ENCODE peak calls at places on chromosomes 7 and 10, in eight cellular contexts. V is tibial nerve, W is IMR-90, P is lower leg skin, G is stomach, Y is A549, S is body of pancreas, H is spleen. E is an unnamed sample.

GRCh38 chr7:138204989-138205298 is 128.7 kb downstream of the AKR1D1 start:
- DNase-seq in V (no peak), W (no peak), P (no peak), G (no peak), Y (no peak), S (no peak), H (no peak), E (no peak)

GRCh38 chr7:37231613-37232012 is 217.1 kb downstream of the ELMO1 start:
- DNase-seq in V (no peak), W (no peak), P (no peak), G (no peak), Y (no peak), S (no peak), H (no peak), E (no peak)

GRCh38 chr10:43055991-43056567 is 20.8 kb upstream of the RET start:
- DNase-seq in V (no peak), W (no peak), P (no peak), G (no peak), Y (no peak), S (no peak), H (peak; percentile 41), E (no peak)

GRCh38 chr10:69344591-69345244 is 66.4 kb downstream of the HK1 start:
- DNase-seq in V (no peak), W (no peak), P (no peak), G (no peak), Y (no peak), S (no peak), H (peak; percentile 81), E (no peak)

GRCh38 chr7:69768986-69769595 is 170.8 kb downstream of the AUTS2 start:
- DNase-seq in V (no peak), W (no peak), P (no peak), G (no peak), Y (no peak), S (no peak), H (no peak), E (no peak)

GRCh38 chr7:143408686-143409551 is at the start of gene EPHA1:
- DNase-seq in V (no peak), W (no peak), P (no peak), G (peak; percentile 78), Y (no peak), S (peak; percentile 81), H (no peak), E (no peak)

GRCh38 chr7:65239707-65240352 is 133.8 kb upstream of the ZNF92 start:
- DNase-seq in V (no peak), W (no peak), P (no peak), G (peak; percentile 52), Y (peak; percentile 59), S (peak; percentile 75), H (no peak), E (peak; percentile 49)

GRCh38 chr7:47361746-47362215 is 220.1 kb downstream of the TNS3 start:
- DNase-seq in V (no peak), W (peak; percentile 88), P (peak; percentile 74), G (peak; percentile 17), Y (no peak), S (no peak), H (peak; percentile 18), E (no peak)

GRCh38 chr7:29282819-29283414 is 88.3 kb downstream of the CHN2 start:
- DNase-seq in V (no peak), W (no peak), P (no peak), G (no peak), Y (no peak), S (no peak), H (no peak), E (no peak)

GRCh38 chr10:97399843-97400545 is 1.1 kb downstream of the RRP12 start:
- DNase-seq in V (no peak), W (peak; percentile 85), P (no peak), G (peak; percentile 43), Y (peak; percentile 75), S (peak; percentile 74), H (peak; percentile 83), E (peak; percentile 50)

GRCh38 chr7:16915405-16915804 is 33.6 kb upstream of the AGR3 start:
- DNase-seq in V (no peak), W (peak; percentile 91), P (peak; percentile 51), G (no peak), Y (no peak), S (no peak), H (no peak), E (no peak)

GRCh38 chr10:10053051-10053450 is 964.6 kb upstream of the CELF2 start:
- DNase-seq in V (no peak), W (no peak), P (no peak), G (no peak), Y (no peak), S (no peak), H (no peak), E (no peak)

GRCh38 chr10:95513941-95514392 is 47.2 kb downstream of the SORBS1 start:
- DNase-seq in V (no peak), W (peak; percentile 10), P (no peak), G (peak; percentile 65), Y (peak; percentile 37), S (peak; percentile 65), H (no peak), E (no peak)

GRCh38 chr10:61628875-61629513 is 33.7 kb upstream of the CABCOCO1 start:
- DNase-seq in V (no peak), W (peak; percentile 95), P (peak; percentile 19), G (no peak), Y (peak; percentile 88), S (no peak), H (no peak), E (no peak)

GRCh38 chr10:79491171-79491835 is 21.0 kb upstream of the EIF5AL1 start:
- DNase-seq in V (no peak), W (no peak), P (no peak), G (no peak), Y (no peak), S (no peak), H (no peak), E (no peak)
- TF ChIP-seq CTCF in V (no peak), W (no peak), P (no peak), G (no peak), Y (no peak), S (no peak), H (no peak), E (no peak)

GRCh38 chr10:125127110-125127509 is 33.3 kb downstream of the CTBP2 start:
- DNase-seq in V (no peak), W (no peak), P (no peak), G (no peak), Y (no peak), S (peak; percentile 3), H (peak; percentile 36), E (no peak)
- TF ChIP-seq POLR2A in V (no peak), W (no peak), P (no peak), G (no peak), Y (no peak), S (no peak), H (no peak), E (no peak)

GRCh38 chr10:25678666-25679065 is 255.4 kb upstream of the MYO3A start:
- DNase-seq in V (no peak), W (no peak), P (no peak), G (no peak), Y (no peak), S (no peak), H (no peak), E (no peak)
- H3K4me3 ChIP-seq in V (no peak overlapping the region), W (no peak overlapping the region), P (no peak overlapping the region), G (no peak overlapping the region), Y (no peak overlapping the region), S (no peak overlapping the region), H (no peak overlapping the region), E (no peak overlapping the region)

GRCh38 chr7:102319671-102320070 is 33.0 kb downstream of the SH2B2 start:
- DNase-seq in V (no peak), W (no peak), P (no peak), G (no peak), Y (no peak), S (no peak), H (peak; percentile 54), E (no peak)

GRCh38 chr7:102313997-102314780 is 27.5 kb downstream of the SH2B2 start:
- DNase-seq in V (no peak), W (no peak), P (no peak), G (no peak), Y (no peak), S (no peak), H (peak; percentile 68), E (no peak)

GRCh38 chr7:102320181-102320580 is 33.5 kb downstream of the SH2B2 start:
- DNase-seq in V (no peak), W (no peak), P (no peak), G (no peak), Y (no peak), S (no peak), H (peak; percentile 71), E (no peak)

GRCh38 chr7:102318482-102318971 is 31.9 kb downstream of the SH2B2 start:
- DNase-seq in V (no peak), W (peak; percentile 46), P (no peak), G (peak; percentile 59), Y (peak; percentile 49), S (peak; percentile 50), H (peak; percentile 50), E (no peak)

GRCh38 chr7:102317231-102318059 is 30.8 kb downstream of the SH2B2 start:
- DNase-seq in V (no peak), W (no peak), P (no peak), G (no peak), Y (no peak), S (no peak), H (peak; percentile 75), E (no peak)
- TF ChIP-seq CTCF in V (no peak), W (no peak), P (no peak), G (no peak), Y (no peak), S (no peak), H (no peak), E (no peak)

DNA sequence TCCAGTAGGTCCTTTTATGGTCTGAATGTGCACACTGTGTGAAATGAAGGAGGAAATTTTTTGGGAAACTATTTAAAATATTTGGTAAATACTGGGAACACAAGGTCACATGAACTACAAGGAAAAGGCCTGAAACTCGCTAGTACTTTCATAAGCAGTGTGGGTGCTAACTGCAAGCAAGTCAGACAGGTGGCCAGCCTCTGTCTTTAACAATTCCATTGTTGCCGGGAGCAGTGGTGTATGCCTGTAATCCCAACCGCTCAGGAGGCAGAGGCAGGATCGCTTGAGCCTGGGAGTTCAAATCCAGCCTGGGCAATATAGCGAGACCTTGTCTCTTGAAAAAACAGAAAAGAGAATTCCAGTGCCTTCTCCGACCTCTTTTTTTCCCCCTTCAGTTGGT is 37.5 kb downstream of the SMURF1 start:
- DNase-seq in V (no peak), W (no peak), P (no peak), G (no peak), Y (no peak), S (peak; percentile 26), H (no peak), E (peak; percentile 59)
- TF ChIP-seq POLR2A in V (no peak), W (no peak), P (no peak), G (no peak), Y (no peak), S (peak; percentile 21), H (no peak), E (no peak)

E was measured in testis.